ENCODE peak calls at places on chromosome 6, in five cellular contexts. One of them, this sample, is unnamed.

GRCh38 chr6:37460805-37461204 is 27.8 kb downstream of the CMTR1 start:
- DNase-seq in activated naive CD8-positive, alpha-beta T cell treated with anti-CD3 and anti-CD28 coated beads, Interleukin-2, amount 50 U/mL, for 24 hours: no peak
- DNase-seq in skeletal muscle cell: no peak
- DNase-seq in foreskin keratinocyte: no peak
- DNase-seq in HCT116: no peak
- DNase-seq in this sample: no peak

GRCh38 chr6:77650098-77650663 is 2.7 kb upstream of the MEI4 start:
- DNase-seq in activated naive CD8-positive, alpha-beta T cell treated with anti-CD3 and anti-CD28 coated beads, Interleukin-2, amount 50 U/mL, for 24 hours: peak; percentile 19
- DNase-seq in foreskin keratinocyte: no peak
- DNase-seq in HCT116: no peak
- DNase-seq in skeletal muscle cell: no peak
- DNase-seq in this sample: no peak

GRCh38 chr6:129651291-129651691 is 58.7 kb downstream of the ARHGAP18 start:
- DNase-seq in activated naive CD8-positive, alpha-beta T cell treated with anti-CD3 and anti-CD28 coated beads, Interleukin-2, amount 50 U/mL, for 24 hours: no peak
- DNase-seq in HCT116: no peak
- DNase-seq in skeletal muscle cell: no peak
- DNase-seq in foreskin keratinocyte: no peak
- DNase-seq in this sample: no peak

GRCh38 chr6:134165827-134166226 is 113.4 kb upstream of the SLC2A12 start:
- DNase-seq in foreskin keratinocyte: no peak
- DNase-seq in activated naive CD8-positive, alpha-beta T cell treated with anti-CD3 and anti-CD28 coated beads, Interleukin-2, amount 50 U/mL, for 24 hours: no peak
- DNase-seq in HCT116: no peak
- DNase-seq in skeletal muscle cell: no peak
- DNase-seq in this sample: no peak

GRCh38 chr6:117079946-117080345 is 185.4 kb upstream of the VGLL2 start:
- DNase-seq in activated naive CD8-positive, alpha-beta T cell treated with anti-CD3 and anti-CD28 coated beads, Interleukin-2, amount 50 U/mL, for 24 hours: no peak
- DNase-seq in HCT116: no peak
- DNase-seq in skeletal muscle cell: peak; percentile 19
- DNase-seq in foreskin keratinocyte: no peak
- DNase-seq in this sample: no peak

GRCh38 chr6:127938701-127939100 is 37.8 kb upstream of the THEMIS start:
- DNase-seq in foreskin keratinocyte: no peak
- DNase-seq in activated naive CD8-positive, alpha-beta T cell treated with anti-CD3 and anti-CD28 coated beads, Interleukin-2, amount 50 U/mL, for 24 hours: no peak
- DNase-seq in HCT116: peak; percentile 6
- DNase-seq in skeletal muscle cell: peak; percentile 18
- DNase-seq in this sample: no peak

GRCh38 chr6:66068907-66069306 is 361.9 kb upstream of the EYS start:
- DNase-seq in foreskin keratinocyte: no peak
- DNase-seq in skeletal muscle cell: no peak
- DNase-seq in activated naive CD8-positive, alpha-beta T cell treated with anti-CD3 and anti-CD28 coated beads, Interleukin-2, amount 50 U/mL, for 24 hours: no peak
- DNase-seq in HCT116: no peak
- DNase-seq in this sample: no peak

GRCh38 chr6:1110935-1111334 is 201.0 kb upstream of the FOXQ1 start:
- DNase-seq in HCT116: no peak
- DNase-seq in foreskin keratinocyte: peak; percentile 74
- DNase-seq in activated naive CD8-positive, alpha-beta T cell treated with anti-CD3 and anti-CD28 coated beads, Interleukin-2, amount 50 U/mL, for 24 hours: no peak
- DNase-seq in skeletal muscle cell: no peak
- DNase-seq in this sample: no peak

GRCh38 chr6:40962241-40962640 is 76.8 kb downstream of the UNC5CL start:
- DNase-seq in foreskin keratinocyte: peak; percentile 98
- DNase-seq in HCT116: peak; percentile 77
- DNase-seq in skeletal muscle cell: peak; percentile 68
- DNase-seq in activated naive CD8-positive, alpha-beta T cell treated with anti-CD3 and anti-CD28 coated beads, Interleukin-2, amount 50 U/mL, for 24 hours: peak; percentile 6
- DNase-seq in this sample: peak; percentile 31

This sample was measured in GM20000.